ENCODE peak calls at places on chromosomes 13 and 19, in nine cellular contexts. U is left lobe of liver, M is AG08396, O is tibial artery, Y is BJ, Z is memory B cell, A is mucosa of descending colon, S is GOT3, C is substantia nigra. D is an unnamed sample.

GRCh38 chr19:38035515-38036495 is 128.8 kb downstream of the SIPA1L3 start:
- DNase-seq in U (no peak), M (peak), O (peak), Y (no peak), Z (no peak), A (no peak), S (no peak), C (peak), D (no peak)

GRCh38 chr19:50203281-50204080 is at the start of gene MYH14:
- DNase-seq in U (peak), M (peak), O (no peak), Y (no peak), Z (no peak), A (peak), S (peak), C (peak), D (peak)

GRCh38 chr13:31101511-31102170 is 60.1 kb downstream of the HSPH1 start:
- DNase-seq in U (no peak), M (peak), O (no peak), Y (no peak), Z (no peak), A (no peak), S (no peak), C (no peak), D (no peak)

GRCh38 chr13:113453962-113454361 is 674 bp upstream of the ADPRHL1 start:
- DNase-seq in U (no peak), M (no peak), O (no peak), Y (peak), Z (no peak), A (no peak), S (no peak), C (no peak), D (no peak)

GRCh38 chr13:101487046-101487830 is 34.8 kb downstream of the ITGBL1 start:
- DNase-seq in U (no peak), M (no peak), O (no peak), Y (no peak), Z (no peak), A (no peak), S (no peak), C (no peak), D (no peak)

GRCh38 chr13:40546047-40546446 is 120.4 kb downstream of the FOXO1 start:
- DNase-seq in U (no peak), M (no peak), O (no peak), Y (no peak), Z (no peak), A (no peak), S (no peak), C (no peak), D (no peak)

GRCh38 chr13:35957174-35957867 is 173.9 kb downstream of the DCLK1 start:
- DNase-seq in U (no peak), M (no peak), O (no peak), Y (peak), Z (no peak), A (no peak), S (no peak), C (no peak), D (no peak)

GRCh38 chr19:53864308-53864836 is 3.3 kb upstream of the MYADM start:
- DNase-seq in U (peak), M (no peak), O (no peak), Y (no peak), Z (no peak), A (peak), S (no peak), C (peak), D (no peak)

GRCh38 chr19:5147971-5148793 is 179.3 kb downstream of the KDM4B start:
- DNase-seq in U (no peak), M (no peak), O (peak), Y (no peak), Z (no peak), A (no peak), S (no peak), C (peak), D (peak)

GRCh38 chr13:49604570-49604969 is 19.2 kb upstream of the RCBTB1 start:
- DNase-seq in U (no peak), M (no peak), O (no peak), Y (no peak), Z (no peak), A (no peak), S (no peak), C (no peak), D (no peak)

GRCh38 chr13:45040626-45041025 is 51.3 kb downstream of the GPALPP1 start:
- DNase-seq in U (no peak), M (no peak), O (no peak), Y (no peak), Z (no peak), A (no peak), S (no peak), C (no peak), D (no peak)

GRCh38 chr19:53874384-53874995 is 6.8 kb downstream of the MYADM start:
- DNase-seq in U (no peak), M (no peak), O (no peak), Y (no peak), Z (no peak), A (no peak), S (no peak), C (no peak), D (no peak)

GRCh38 chr13:99386911-99387788 is 80.0 kb upstream of the GPR183 start:
- DNase-seq in U (no peak), M (peak), O (no peak), Y (no peak), Z (peak), A (peak), S (no peak), C (peak), D (peak)

GRCh38 chr19:34327851-34328250 is 37.1 kb upstream of the GPI start:
- DNase-seq in U (no peak), M (no peak), O (no peak), Y (no peak), Z (no peak), A (no peak), S (no peak), C (no peak), D (no peak)

GRCh38 chr19:8466018-8466417 is 21.2 kb downstream of the HNRNPM start:
- DNase-seq in U (no peak), M (peak), O (no peak), Y (no peak), Z (no peak), A (no peak), S (no peak), C (no peak), D (no peak)

GRCh38 chr19:46551175-46551574 is 50.0 kb upstream of the CALM3 start:
- DNase-seq in U (peak), M (no peak), O (no peak), Y (no peak), Z (no peak), A (no peak), S (no peak), C (no peak), D (no peak)

GRCh38 chr13:50127726-50128291 is 112.6 kb downstream of the KCNRG start:
- DNase-seq in U (no peak), M (no peak), O (no peak), Y (no peak), Z (no peak), A (peak), S (no peak), C (no peak), D (peak)

D was measured in spleen.